ENCODE peak calls at places on chromosome 22, in nine cellular contexts. J is lower lobe of right lung, K is neural progenitor cell, T is right lobe of liver, I is A673, Q is neuronal stem cell, O is RWPE2, C is H1, L is colonic mucosa. F is an unnamed sample. For H3K9me3, the result is how much of the 10 kb centered on the place peaks cover.

GRCh38 chr22:48554893-48555552 is 1272.7 kb downstream of the BRD1 start:
- DNase-seq in T (no peak), J (no peak), K (peak), Q (no peak), C (peak), I (peak), L (no peak), O (no peak), F (peak)

GRCh38 chr22:19509923-19510322 is 14.3 kb downstream of the CLDN5 start:
- DNase-seq in L (no peak), T (no peak), I (no peak), J (no peak), O (no peak), C (no peak), K (no peak), Q (no peak), F (no peak)

GRCh38 chr22:34842630-34843029 is 223.3 kb upstream of the ISX start:
- DNase-seq in K (peak), I (no peak), Q (no peak), J (no peak), T (no peak), O (no peak), L (no peak), C (no peak), F (peak)

GRCh38 chr22:36384766-36385400 is 2.9 kb downstream of the MYH9 start:
- DNase-seq in T (no peak), O (no peak), Q (no peak), C (no peak), J (no peak), L (no peak), I (peak), K (peak), F (no peak)

GRCh38 chr22:49007013-49007653 is 820.5 kb downstream of the BRD1 start:
- DNase-seq in L (peak), K (no peak), O (no peak), C (peak), I (no peak), J (no peak), T (no peak), Q (no peak), F (peak)

GRCh38 chr22:35995772-35996171 is 32.9 kb downstream of the RBFOX2 start:
- DNase-seq in L (peak), I (peak), T (no peak), C (no peak), K (no peak), J (no peak), Q (no peak), O (no peak), F (no peak)

GRCh38 chr22:35996596-35996995 is 32.0 kb downstream of the RBFOX2 start:
- DNase-seq in K (no peak), J (no peak), L (no peak), C (no peak), O (no peak), T (no peak), I (no peak), Q (no peak), F (no peak)

GRCh38 chr22:43996170-43996980 is 27.7 kb upstream of the PARVB start:
- DNase-seq in Q (no peak), K (no peak), C (no peak), J (peak), T (peak), I (no peak), L (peak), O (no peak), F (no peak)

GRCh38 chr22:39278040-39278439 is 33.3 kb upstream of the PDGFB start:
- DNase-seq in L (no peak), O (no peak), Q (no peak), C (no peak), K (no peak), J (no peak), T (no peak), I (peak), F (no peak)

GRCh38 chr22:37998543-37998942 is 14.2 kb upstream of the SOX10 start:
- DNase-seq in L (no peak), K (no peak), I (no peak), J (no peak), C (no peak), T (no peak), Q (no peak), O (no peak), F (no peak)

GRCh38 chr22:17258015-17258827 is 39.0 kb upstream of the ADA2 start:
- DNase-seq in O (no peak), Q (peak), C (peak), T (peak), L (peak), I (peak), J (peak), K (peak), F (peak)

GRCh38 chr22:37295213-37295886 is 13.0 kb downstream of the CYTH4 start:
- DNase-seq in J (no peak), T (no peak), L (no peak), I (no peak), K (no peak), O (no peak), Q (no peak), C (no peak), F (no peak)

GRCh38 chr22:36373258-36373579 is 14.5 kb downstream of the MYH9 start:
- DNase-seq in Q (no peak), L (no peak), I (no peak), K (no peak), O (no peak), C (no peak), T (peak), J (peak), F (no peak)

GRCh38 chr22:26851125-26851524 is 193.7 kb downstream of the MIAT start:
- DNase-seq in T (no peak), J (no peak), C (peak), L (no peak), O (no peak), K (no peak), Q (no peak), I (no peak), F (no peak)

GRCh38 chr22:42439821-42440674 is 7.8 kb upstream of the NFAM1 start:
- DNase-seq in L (peak), K (no peak), O (no peak), T (no peak), J (peak), C (no peak), I (no peak), Q (no peak), F (no peak)

GRCh38 chr22:20916916-20917810 is at the start of gene CRKL:
- DNase-seq in J (peak), O (peak), K (peak), C (peak), L (peak), I (peak), Q (peak), T (peak), F (peak)

GRCh38 chr22:43566021-43566420 is 154.2 kb downstream of the MPPED1 start:
- DNase-seq in K (no peak), O (no peak), J (no peak), L (no peak), Q (no peak), C (no peak), I (no peak), T (no peak), F (no peak)

GRCh38 chr22:50236731-50237409 is 8.0 kb downstream of the TUBGCP6 start:
- DNase-seq in Q (no peak), C (peak), T (no peak), I (no peak), K (peak), J (no peak), O (no peak), L (no peak), F (peak)

GRCh38 chr22:19621372-19622060 is 92.8 kb upstream of the SEPTIN5 start:
- DNase-seq in K (peak), O (no peak), Q (no peak), J (no peak), I (no peak), L (no peak), T (no peak), C (no peak), F (no peak)

GRCh38 chr22:25067851-25068421 is 115.4 kb downstream of the KIAA1671 start:
- DNase-seq in K (no peak), O (no peak), I (no peak), C (no peak), J (peak), Q (no peak), T (no peak), L (no peak), F (no peak)

GRCh38 chr22:43506487-43506886 is 94.7 kb downstream of the MPPED1 start:
- DNase-seq in L (no peak), T (peak), J (peak), Q (no peak), C (no peak), I (no peak), O (no peak), K (no peak), F (no peak)

DNA sequence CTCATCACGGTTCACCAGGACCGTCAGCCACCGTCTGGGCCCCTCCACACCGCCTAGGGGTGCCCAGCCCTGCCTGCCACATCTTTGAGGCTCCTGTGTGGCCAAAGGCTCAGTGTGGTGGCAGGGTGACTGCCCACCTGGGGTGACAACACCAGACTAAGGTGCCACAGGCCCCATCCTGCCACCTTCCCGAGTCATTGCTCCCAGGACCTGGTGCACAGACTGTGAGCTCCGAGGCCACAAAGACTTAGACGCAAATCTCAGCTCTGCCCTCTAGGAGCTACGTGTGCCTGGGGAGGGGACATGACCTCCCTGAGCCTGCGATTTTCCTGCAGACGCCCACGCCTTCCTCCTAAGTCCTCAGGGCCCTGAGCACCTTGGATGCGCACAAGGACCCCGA is 36.5 kb downstream of the KIAA0930 start:
- DNase-seq in C (no peak), K (no peak), O (no peak), L (no peak), J (no peak), T (no peak), Q (no peak), I (no peak), F (no peak)
- H3K4me3 ChIP-seq in C (no peak), K (no peak), O (no peak), L (no peak), J (no peak), T (no peak), Q (no peak), I (no peak), F (no peak)

GRCh38 chr22:41048791-41049717 is 43.3 kb upstream of the EP300 start:
- DNase-seq in K (peak), O (no peak), T (no peak), J (peak), L (peak), I (peak), C (peak), Q (peak), F (peak)
- H3K27ac ChIP-seq in K (no peak), O (no peak), T (no peak), J (peak), L (peak), I (no peak), C (no peak), Q (peak), F (peak)

DNA sequence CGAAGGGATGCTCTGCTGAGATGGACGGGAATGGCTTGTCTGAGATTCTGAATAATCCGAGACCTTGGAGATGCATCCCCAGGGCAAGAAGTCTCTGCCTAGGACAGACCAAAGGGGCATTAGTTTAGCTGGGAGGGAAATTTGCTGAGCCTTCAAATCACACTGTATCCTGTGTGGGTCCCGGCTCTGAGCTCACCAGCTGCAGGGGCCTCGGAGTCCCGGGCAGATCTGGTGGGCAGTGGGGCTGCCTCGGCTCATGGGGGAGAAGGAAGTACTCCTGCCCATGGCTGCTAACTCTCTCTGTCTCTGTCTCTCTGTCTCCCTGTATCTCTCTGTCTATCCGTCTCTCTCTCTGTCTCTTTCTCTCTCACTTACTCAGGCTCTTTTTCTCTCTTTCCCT is 522.4 kb downstream of the TBC1D22A start:
- DNase-seq in Q (no peak), I (no peak), O (no peak), C (no peak), T (no peak), J (no peak), L (no peak), K (no peak), F (no peak)
- H3K9me3 ChIP-seq in Q (under half), I (under half), O (under half), C (half or more), T (under half), J (under half), L (under half), K (under half), F (under half)

GRCh38 chr22:23901600-23901999 is 7.4 kb downstream of the MIF start:
- DNase-seq in O (no peak), L (no peak), K (no peak), T (no peak), I (no peak), Q (no peak), J (no peak), C (no peak), F (no peak)
- H3K4me3 ChIP-seq in O (no peak), L (no peak), K (no peak), T (no peak), I (no peak), Q (no peak), J (no peak), C (no peak), F (no peak)

GRCh38 chr22:40757071-40757470 is 62.1 kb downstream of the SLC25A17 start:
- DNase-seq in K (no peak), C (no peak), I (no peak), T (no peak), J (no peak), L (no peak), O (no peak), Q (no peak), F (no peak)
- H3K27ac ChIP-seq in K (no peak), C (no peak), I (no peak), T (no peak), J (no peak), L (no peak), O (peak), Q (no peak), F (no peak)

DNA sequence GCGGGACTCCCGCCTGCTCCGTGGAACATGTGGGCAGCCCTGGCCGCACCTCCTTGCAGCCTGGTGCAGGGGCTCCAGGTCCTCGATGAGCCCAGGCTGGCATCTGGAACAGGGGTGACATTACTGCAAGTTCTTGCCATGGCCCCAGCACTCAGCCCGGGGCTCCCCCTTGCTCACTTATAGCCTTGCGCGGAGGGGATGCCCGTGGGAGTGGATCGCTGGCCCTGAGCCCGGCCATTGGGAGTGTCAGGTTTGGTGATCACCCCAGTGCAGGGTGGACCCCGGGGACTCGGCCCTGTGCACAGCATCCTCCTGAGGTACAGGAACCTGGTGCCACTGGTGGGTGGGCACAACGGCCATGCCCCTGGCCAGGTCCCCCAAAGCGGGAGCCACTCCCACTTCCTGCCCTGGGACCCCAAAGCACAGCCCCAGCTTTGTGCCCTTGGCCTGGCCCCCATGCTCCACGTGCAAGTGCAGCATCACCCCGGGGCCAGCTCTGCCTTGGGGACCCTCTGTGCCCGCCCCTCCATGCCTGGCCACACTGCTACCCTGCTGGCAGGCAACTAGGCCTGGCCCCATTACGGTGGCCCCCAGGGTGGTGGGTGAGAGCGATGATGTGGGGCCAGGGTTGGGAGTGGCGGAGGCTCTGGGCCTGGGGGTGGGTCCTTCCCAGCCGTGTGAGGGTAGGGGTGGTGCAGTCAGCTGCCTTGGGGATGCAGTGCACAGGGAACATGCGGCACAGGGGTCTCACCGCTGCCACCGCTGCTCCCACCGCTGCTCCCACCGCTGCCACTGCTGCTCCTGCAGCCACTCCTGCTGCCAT is 439.8 kb downstream of the TBC1D22A start:
- DNase-seq in J (no peak), I (no peak), K (no peak), T (peak), O (peak), C (peak), L (peak), Q (no peak), F (no peak)
- H3K9me3 ChIP-seq in J (under half), I (under half), K (under half), T (under half), O (under half), C (half or more), L (under half), Q (under half), F (under half)